ENCODE peak calls at places on chromosomes 1 and 21, in eight cellular contexts. U is stimulated activated CD4-positive, alpha-beta T cell treated with anti-CD3 and anti-CD28 coated beads, Interleukin-2, amount 100 ng/mL, for 48 hours; N is AG04450; F is omental fat pad; P is endothelial cell; H is left ventricle myocardium inferior; T is HEK293T; Z is stromal cell of bone marrow. K is an unnamed sample.

GRCh38 chr1:41455479-41456271 is 28.8 kb downstream of the EDN2 start:
- DNase-seq in U (no peak), N (no peak), F (no peak), P (no peak), H (peak; percentile 76), T (no peak), Z (no peak), K (peak; percentile 77)

GRCh38 chr1:58982259-58982998 is 198.6 kb upstream of the JUN start:
- DNase-seq in U (no peak), N (no peak), F (no peak), P (no peak), H (peak; percentile 48), T (no peak), Z (no peak), K (no peak)

GRCh38 chr1:18217398-18218043 is 109.9 kb downstream of the IGSF21 start:
- DNase-seq in U (no peak), N (no peak), F (no peak), P (no peak), H (no peak), T (peak; percentile 65), Z (no peak), K (no peak)

GRCh38 chr1:232600430-232601258 is 29.3 kb downstream of the SIPA1L2 start:
- DNase-seq in U (no peak), N (peak; percentile 16), F (no peak), P (no peak), H (no peak), T (no peak), Z (no peak), K (no peak)

GRCh38 chr21:33642027-33642895 is at the start of gene ITSN1:
- DNase-seq in U (peak; percentile 98), N (peak; percentile 99), F (peak; percentile 99), P (peak; percentile 99), H (peak; percentile 100), T (peak; percentile 97), Z (peak; percentile 100), K (peak; percentile 100)

GRCh38 chr21:36902793-36903192 is 63.7 kb downstream of the HLCS start:
- DNase-seq in U (no peak), N (no peak), F (no peak), P (no peak), H (no peak), T (no peak), Z (no peak), K (no peak)

GRCh38 chr21:33059319-33059894 is 10.5 kb upstream of the OLIG1 start:
- DNase-seq in U (no peak), N (no peak), F (no peak), P (no peak), H (no peak), T (no peak), Z (no peak), K (no peak)

GRCh38 chr1:10211805-10212405 is 1.5 kb downstream of the KIF1B start:
- DNase-seq in U (no peak), N (no peak), F (no peak), P (peak; percentile 5), H (no peak), T (no peak), Z (no peak), K (no peak)

GRCh38 chr1:245091818-245092637 is 62.8 kb upstream of the KIF26B start:
- DNase-seq in U (no peak), N (peak; percentile 92), F (no peak), P (peak; percentile 6), H (no peak), T (no peak), Z (peak; percentile 93), K (no peak)

GRCh38 chr1:48362901-48363300 is 109.1 kb downstream of the SPATA6 start:
- DNase-seq in U (no peak), N (no peak), F (no peak), P (no peak), H (no peak), T (no peak), Z (no peak), K (no peak)

GRCh38 chr1:234978397-234979291 is 150.0 kb downstream of the TOMM20 start:
- DNase-seq in U (no peak), N (no peak), F (no peak), P (no peak), H (peak; percentile 53), T (no peak), Z (no peak), K (no peak)

GRCh38 chr1:56397811-56398231 is 181.5 kb downstream of the PLPP3 start:
- DNase-seq in U (no peak), N (no peak), F (no peak), P (no peak), H (no peak), T (no peak), Z (no peak), K (no peak)

GRCh38 chr1:983736-984475 is 2.0 kb upstream of the PERM1 start:
- DNase-seq in U (peak; percentile 65), N (no peak), F (no peak), P (peak; percentile 74), H (peak; percentile 55), T (peak; percentile 78), Z (no peak), K (no peak)

GRCh38 chr1:244970236-244970652 is 105.9 kb upstream of the HNRNPU start:
- DNase-seq in U (no peak), N (peak; percentile 20), F (no peak), P (peak; percentile 76), H (peak; percentile 81), T (peak; percentile 68), Z (peak; percentile 40), K (no peak)

GRCh38 chr1:1122981-1123480 is 7.1 kb upstream of the C1orf159 start:
- DNase-seq in U (no peak), N (no peak), F (no peak), P (no peak), H (no peak), T (no peak), Z (no peak), K (no peak)

GRCh38 chr1:28594661-28595411 is 2.8 kb downstream of the RAB42 start:
- DNase-seq in U (no peak), N (no peak), F (no peak), P (no peak), H (no peak), T (no peak), Z (no peak), K (no peak)

GRCh38 chr1:198540580-198540979 is at the start of gene ATP6V1G3:
- DNase-seq in U (no peak), N (no peak), F (no peak), P (no peak), H (no peak), T (no peak), Z (no peak), K (no peak)

GRCh38 chr1:16348414-16349182 is 3.7 kb downstream of the FBXO42 start:
- DNase-seq in U (no peak), N (peak; percentile 51), F (no peak), P (no peak), H (no peak), T (no peak), Z (no peak), K (no peak)

GRCh38 chr1:52677407-52677806 is 20.7 kb downstream of the COA7 start:
- DNase-seq in U (no peak), N (no peak), F (no peak), P (no peak), H (peak; percentile 51), T (no peak), Z (no peak), K (peak; percentile 18)

K was measured in ascending aorta.